ENCODE peak calls at places on chromosomes 6 and 20, in four cellular contexts. S is thoracic aorta, X is A673, D is lung. F is an unnamed sample. For H3K36me3, the result is how much of the 10 kb centered on the place peaks cover.

GRCh38 chr6:33189625-33190024 is 2.6 kb downstream of the COL11A2 start:
- DNase-seq in S (no peak), X (no peak), D (no peak), F (no peak)

GRCh38 chr6:41371461-41371991 is 36.1 kb downstream of the NCR2 start:
- DNase-seq in X (peak), S (no peak), D (peak), F (peak)

GRCh38 chr20:35004051-35004725 is 48.5 kb downstream of the MYH7B start:
- DNase-seq in X (no peak), S (no peak), D (no peak), F (no peak)

GRCh38 chr20:50987493-50988210 is 29.0 kb downstream of the MOCS3 start:
- DNase-seq in D (peak), X (peak), S (peak), F (peak)

GRCh38 chr20:47118201-47118600 is 223.6 kb downstream of the EYA2 start:
- DNase-seq in X (no peak), S (no peak), D (no peak), F (no peak)

GRCh38 chr6:76701610-76702009 is 629.1 kb upstream of the IMPG1 start:
- DNase-seq in S (no peak), X (no peak), D (no peak), F (no peak)

GRCh38 chr6:44278774-44279697 is 8.8 kb downstream of the TMEM151B start:
- DNase-seq in S (no peak), X (peak), D (no peak), F (no peak)

GRCh38 chr6:1105833-1106400 is 206.0 kb upstream of the FOXQ1 start:
- DNase-seq in S (no peak), X (no peak), D (no peak), F (no peak)

GRCh38 chr20:53080969-53081871 is 109.1 kb downstream of the TSHZ2 start:
- DNase-seq in S (no peak), D (peak), X (no peak), F (peak)

GRCh38 chr20:32675223-32675975 is 1.7 kb upstream of the C20orf203 start:
- DNase-seq in X (no peak), D (no peak), S (no peak), F (no peak)

GRCh38 chr6:166419268-166419667 is 36.5 kb upstream of the MPC1 start:
- DNase-seq in S (no peak), D (no peak), X (no peak), F (peak)

GRCh38 chr20:35547319-35547718 is 5.4 kb downstream of the ERGIC3 start:
- DNase-seq in X (no peak), S (no peak), D (no peak), F (no peak)

GRCh38 chr6:166658792-166659150 is 31.7 kb upstream of the RPS6KA2 start:
- DNase-seq in S (no peak), D (no peak), X (no peak), F (peak)

GRCh38 chr20:59192533-59192896 is 28.9 kb downstream of the ZNF831 start:
- DNase-seq in S (no peak), D (no peak), X (no peak), F (no peak)

GRCh38 chr20:35729836-35730582 is 12.1 kb downstream of the RBM39 start:
- DNase-seq in X (no peak), D (no peak), S (no peak), F (no peak)

GRCh38 chr6:137415127-137415833 is 78.9 kb downstream of the OLIG3 start:
- DNase-seq in X (peak), S (no peak), D (peak), F (peak)

GRCh38 chr6:154277578-154278128 is 79.0 kb downstream of the IPCEF1 start:
- DNase-seq in D (no peak), X (no peak), S (no peak), F (no peak)

GRCh38 chr6:144418969-144419545 is 133.9 kb downstream of the UTRN start:
- DNase-seq in D (no peak), S (no peak), X (no peak), F (no peak)

GRCh38 chr6:144417686-144418085 is 132.6 kb downstream of the UTRN start:
- DNase-seq in D (no peak), S (no peak), X (no peak), F (no peak)

GRCh38 chr6:144423167-144423566 is 138.0 kb downstream of the UTRN start:
- DNase-seq in S (no peak), D (no peak), X (no peak), F (no peak)
- H3K36me3 ChIP-seq in S (under half), D (under half), X (under half), F (under half)

DNA sequence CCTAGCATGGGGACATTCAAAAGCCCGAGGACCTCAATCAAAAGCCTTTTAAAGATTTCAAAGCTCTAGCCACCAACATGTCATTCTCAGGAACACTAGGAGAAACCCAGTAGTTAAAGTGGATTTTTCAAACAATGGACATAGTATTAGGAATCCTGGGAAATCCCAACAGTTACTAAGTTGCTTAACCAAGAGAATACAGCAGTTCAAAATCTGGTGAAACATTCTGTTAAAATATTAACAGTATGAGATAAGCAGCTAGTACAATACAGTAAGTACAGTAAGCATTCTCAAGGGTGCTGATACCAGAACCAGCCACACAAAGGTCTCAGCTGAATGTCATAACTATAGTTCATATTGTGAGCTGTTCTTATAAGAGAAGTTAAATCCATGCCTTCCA is 68.6 kb downstream of the CDK19 start:
- DNase-seq in X (no peak), D (no peak), S (no peak), F (peak)
- H3K36me3 ChIP-seq in X (under half), D (under half), S (under half), F (under half)

DNA sequence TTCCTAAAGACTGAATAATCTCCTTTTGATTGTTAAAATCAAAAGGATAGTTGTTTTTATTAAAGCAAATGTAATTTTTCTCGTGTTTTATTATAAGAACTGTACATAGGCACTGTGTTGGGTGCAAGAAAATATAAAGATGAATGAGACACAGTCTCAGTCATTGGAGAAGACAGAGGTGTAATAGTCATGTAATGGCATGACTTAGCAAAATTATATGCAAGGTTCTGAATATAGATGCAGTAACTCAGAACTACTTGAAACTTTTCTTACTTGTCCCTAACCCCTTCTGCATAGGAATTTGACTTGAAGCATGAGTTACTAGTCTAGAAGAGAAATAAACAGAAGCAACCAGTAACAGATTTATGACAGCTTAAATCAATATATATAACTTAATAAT is 14.9 kb downstream of the WTAP start:
- DNase-seq in S (no peak), D (no peak), X (no peak), F (no peak)
- H3K36me3 ChIP-seq in S (under half), D (under half), X (half or more), F (under half)

GRCh38 chr20:62009869-62010445 is 55.7 kb downstream of the TAF4 start:
- DNase-seq in X (no peak), D (no peak), S (no peak), F (no peak)

GRCh38 chr20:62011403-62011791 is 54.3 kb downstream of the TAF4 start:
- DNase-seq in X (no peak), D (no peak), S (no peak), F (no peak)

GRCh38 chr20:62009322-62009721 is 56.4 kb downstream of the TAF4 start:
- DNase-seq in S (no peak), D (no peak), X (no peak), F (no peak)

GRCh38 chr20:62011938-62012534 is 53.6 kb downstream of the TAF4 start:
- DNase-seq in S (no peak), X (no peak), D (no peak), F (no peak)

GRCh38 chr20:62010551-62011402 is 54.9 kb downstream of the TAF4 start:
- DNase-seq in X (peak), S (no peak), D (peak), F (peak)
- H3K36me3 ChIP-seq in X (under half), S (under half), D (half or more), F (under half)

DNA sequence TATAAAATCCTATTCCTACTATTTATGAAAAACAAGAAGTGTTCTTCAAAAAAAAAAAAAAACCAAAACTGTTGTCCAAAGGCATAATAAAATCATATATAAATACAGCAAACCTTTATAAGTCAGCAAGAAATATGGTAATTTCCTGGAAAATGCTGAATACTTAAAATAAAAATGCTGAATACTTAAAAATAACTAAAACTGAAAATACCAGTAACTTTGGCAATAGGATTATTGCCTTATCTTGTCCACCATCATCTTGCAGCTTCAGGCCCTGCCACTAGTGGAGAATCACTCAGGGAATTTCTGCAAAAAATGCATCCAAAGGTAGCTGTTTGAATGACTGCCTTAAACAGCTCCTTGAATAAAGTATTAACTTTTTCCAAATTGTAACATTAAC is 24.5 kb downstream of the CCNC start:
- DNase-seq in X (no peak), D (no peak), S (no peak), F (no peak)
- H3K36me3 ChIP-seq in X (half or more), D (under half), S (under half), F (under half)